ENCODE peak calls at places on chromosomes 2 and 18, in seven cellular contexts. One of them, this sample, is unnamed.

GRCh38 chr2:149661844-149662243 is 74.3 kb upstream of the MMADHC start:
- DNase-seq in A549: no peak
- DNase-seq in transverse colon: peak; percentile 25
- DNase-seq in sigmoid colon: no peak
- DNase-seq in body of pancreas: peak; percentile 59
- DNase-seq in H1: no peak
- DNase-seq in IMR-90: peak; percentile 82
- DNase-seq in this sample: no peak

GRCh38 chr2:52386433-52386832 is 1354.5 kb upstream of the NRXN1 start:
- DNase-seq in A549: no peak
- DNase-seq in transverse colon: no peak
- DNase-seq in sigmoid colon: no peak
- DNase-seq in body of pancreas: no peak
- DNase-seq in H1: no peak
- DNase-seq in IMR-90: no peak
- DNase-seq in this sample: no peak

GRCh38 chr18:11553098-11553940 is 56.1 kb upstream of the SLC35G4 start:
- DNase-seq in A549: peak; percentile 35
- DNase-seq in transverse colon: no peak
- DNase-seq in sigmoid colon: no peak
- DNase-seq in body of pancreas: peak; percentile 41
- DNase-seq in H1: peak; percentile 15
- DNase-seq in IMR-90: peak; percentile 59
- DNase-seq in this sample: peak; percentile 26

GRCh38 chr2:122660786-122661634 is 905.6 kb downstream of the TSN start:
- DNase-seq in A549: no peak
- DNase-seq in transverse colon: no peak
- DNase-seq in sigmoid colon: no peak
- DNase-seq in body of pancreas: no peak
- DNase-seq in H1: peak; percentile 72
- DNase-seq in IMR-90: no peak
- DNase-seq in this sample: no peak

GRCh38 chr2:100365434-100365833 is 43.1 kb upstream of the LONRF2 start:
- DNase-seq in A549: no peak
- DNase-seq in transverse colon: no peak
- DNase-seq in sigmoid colon: no peak
- DNase-seq in body of pancreas: peak; percentile 72
- DNase-seq in H1: no peak
- DNase-seq in IMR-90: peak; percentile 93
- DNase-seq in this sample: peak; percentile 29

GRCh38 chr2:163909411-163910080 is 173.7 kb upstream of the FIGN start:
- DNase-seq in A549: no peak
- DNase-seq in transverse colon: no peak
- DNase-seq in sigmoid colon: no peak
- DNase-seq in body of pancreas: no peak
- DNase-seq in H1: no peak
- DNase-seq in IMR-90: no peak
- DNase-seq in this sample: peak; percentile 76

GRCh38 chr2:214135966-214136365 is 274.9 kb upstream of the VWC2L start:
- DNase-seq in A549: no peak
- DNase-seq in transverse colon: no peak
- DNase-seq in sigmoid colon: no peak
- DNase-seq in body of pancreas: no peak
- DNase-seq in H1: no peak
- DNase-seq in IMR-90: peak; percentile 39
- DNase-seq in this sample: no peak

GRCh38 chr2:156706576-156706975 is 270.4 kb downstream of the GPD2 start:
- DNase-seq in A549: no peak
- DNase-seq in transverse colon: no peak
- DNase-seq in sigmoid colon: no peak
- DNase-seq in body of pancreas: no peak
- DNase-seq in H1: no peak
- DNase-seq in IMR-90: no peak
- DNase-seq in this sample: no peak

GRCh38 chr2:126359494-126359893 is 296.5 kb upstream of the GYPC start:
- DNase-seq in A549: no peak
- DNase-seq in transverse colon: no peak
- DNase-seq in sigmoid colon: no peak
- DNase-seq in body of pancreas: no peak
- DNase-seq in H1: no peak
- DNase-seq in IMR-90: peak; percentile 4
- DNase-seq in this sample: no peak

GRCh38 chr2:182649316-182649715 is 66.7 kb upstream of the DNAJC10 start:
- DNase-seq in A549: peak; percentile 15
- DNase-seq in transverse colon: peak; percentile 9
- DNase-seq in sigmoid colon: no peak
- DNase-seq in body of pancreas: no peak
- DNase-seq in H1: no peak
- DNase-seq in IMR-90: peak; percentile 46
- DNase-seq in this sample: no peak

GRCh38 chr2:27077231-27077630 is 1.2 kb upstream of the EMILIN1 start:
- DNase-seq in A549: no peak
- DNase-seq in transverse colon: no peak
- DNase-seq in sigmoid colon: no peak
- DNase-seq in body of pancreas: no peak
- DNase-seq in H1: no peak
- DNase-seq in IMR-90: no peak
- DNase-seq in this sample: no peak

GRCh38 chr2:43402452-43402937 is 176.1 kb upstream of the ZFP36L2 start:
- DNase-seq in A549: no peak
- DNase-seq in transverse colon: no peak
- DNase-seq in sigmoid colon: no peak
- DNase-seq in body of pancreas: no peak
- DNase-seq in H1: no peak
- DNase-seq in IMR-90: peak; percentile 41
- DNase-seq in this sample: no peak

GRCh38 chr2:95531254-95531771 is 46.8 kb upstream of the TRIM43B start:
- DNase-seq in A549: no peak
- DNase-seq in transverse colon: no peak
- DNase-seq in sigmoid colon: no peak
- DNase-seq in body of pancreas: no peak
- DNase-seq in H1: no peak
- DNase-seq in IMR-90: no peak
- DNase-seq in this sample: no peak

GRCh38 chr2:170587937-170588336 is 127.2 kb upstream of the SP5 start:
- DNase-seq in A549: no peak
- DNase-seq in transverse colon: no peak
- DNase-seq in sigmoid colon: no peak
- DNase-seq in body of pancreas: no peak
- DNase-seq in H1: no peak
- DNase-seq in IMR-90: no peak
- DNase-seq in this sample: no peak

GRCh38 chr2:201130524-201131186 is 14.7 kb downstream of the CFLAR start:
- DNase-seq in A549: no peak
- DNase-seq in transverse colon: no peak
- DNase-seq in sigmoid colon: no peak
- DNase-seq in body of pancreas: no peak
- DNase-seq in H1: no peak
- DNase-seq in IMR-90: peak; percentile 91
- DNase-seq in this sample: no peak

GRCh38 chr2:163828760-163829159 is 93.0 kb upstream of the FIGN start:
- DNase-seq in A549: no peak
- DNase-seq in transverse colon: no peak
- DNase-seq in sigmoid colon: no peak
- DNase-seq in body of pancreas: no peak
- DNase-seq in H1: no peak
- DNase-seq in IMR-90: no peak
- DNase-seq in this sample: no peak

GRCh38 chr18:8329186-8329771 is 280.0 kb upstream of the RAB12 start:
- DNase-seq in A549: no peak
- DNase-seq in transverse colon: no peak
- DNase-seq in sigmoid colon: no peak
- DNase-seq in body of pancreas: no peak
- DNase-seq in H1: no peak
- DNase-seq in IMR-90: peak; percentile 86
- DNase-seq in this sample: no peak

GRCh38 chr2:214542866-214543265 is 132.0 kb downstream of the VWC2L start:
- DNase-seq in A549: no peak
- DNase-seq in transverse colon: no peak
- DNase-seq in sigmoid colon: no peak
- DNase-seq in body of pancreas: no peak
- DNase-seq in H1: no peak
- DNase-seq in IMR-90: peak; percentile 68
- DNase-seq in this sample: no peak

GRCh38 chr2:11850082-11850481 is 103.7 kb downstream of the LPIN1 start:
- DNase-seq in A549: no peak
- DNase-seq in transverse colon: no peak
- DNase-seq in sigmoid colon: no peak
- DNase-seq in body of pancreas: no peak
- DNase-seq in H1: no peak
- DNase-seq in IMR-90: no peak
- DNase-seq in this sample: no peak

GRCh38 chr18:48326901-48327675 is 82.1 kb downstream of the ZBTB7C start:
- DNase-seq in A549: no peak
- DNase-seq in transverse colon: no peak
- DNase-seq in sigmoid colon: no peak
- DNase-seq in body of pancreas: no peak
- DNase-seq in H1: no peak
- DNase-seq in IMR-90: peak; percentile 29
- DNase-seq in this sample: no peak

GRCh38 chr18:25516747-25517498 is 165.0 kb upstream of the ZNF521 start:
- DNase-seq in A549: no peak
- DNase-seq in transverse colon: no peak
- DNase-seq in sigmoid colon: no peak
- DNase-seq in body of pancreas: no peak
- DNase-seq in H1: no peak
- DNase-seq in IMR-90: no peak
- DNase-seq in this sample: no peak

GRCh38 chr2:44778221-44778654 is 163.3 kb upstream of the SIX3 start:
- DNase-seq in A549: no peak
- DNase-seq in transverse colon: no peak
- DNase-seq in sigmoid colon: no peak
- DNase-seq in body of pancreas: no peak
- DNase-seq in H1: no peak
- DNase-seq in IMR-90: no peak
- DNase-seq in this sample: no peak

DNA sequence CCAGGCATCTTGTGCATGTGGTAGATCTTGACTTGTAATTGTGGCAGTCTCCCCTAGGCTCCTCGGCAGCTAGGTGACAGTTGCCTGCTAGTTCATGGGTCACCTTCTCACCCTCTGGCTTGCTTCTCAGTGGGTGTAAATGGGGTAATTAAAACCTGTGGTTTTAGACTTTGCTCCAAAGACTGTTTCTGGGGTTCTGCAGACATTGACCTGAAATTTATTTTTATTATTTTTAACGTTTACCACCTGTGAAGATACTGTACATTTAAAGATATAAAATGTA is 233.4 kb downstream of the NEDD4L start:
- DNase-seq in A549: no peak
- DNase-seq in transverse colon: no peak
- DNase-seq in sigmoid colon: no peak
- DNase-seq in body of pancreas: no peak
- DNase-seq in H1: no peak
- DNase-seq in IMR-90: no peak
- DNase-seq in this sample: no peak
- TF ChIP-seq POLR2A in A549: no peak
- TF ChIP-seq POLR2A in transverse colon: no peak
- TF ChIP-seq POLR2A in sigmoid colon: no peak
- TF ChIP-seq POLR2A in body of pancreas: no peak
- TF ChIP-seq POLR2A in H1: no peak
- TF ChIP-seq POLR2A in IMR-90: no peak
- TF ChIP-seq POLR2A in this sample: no peak

DNA sequence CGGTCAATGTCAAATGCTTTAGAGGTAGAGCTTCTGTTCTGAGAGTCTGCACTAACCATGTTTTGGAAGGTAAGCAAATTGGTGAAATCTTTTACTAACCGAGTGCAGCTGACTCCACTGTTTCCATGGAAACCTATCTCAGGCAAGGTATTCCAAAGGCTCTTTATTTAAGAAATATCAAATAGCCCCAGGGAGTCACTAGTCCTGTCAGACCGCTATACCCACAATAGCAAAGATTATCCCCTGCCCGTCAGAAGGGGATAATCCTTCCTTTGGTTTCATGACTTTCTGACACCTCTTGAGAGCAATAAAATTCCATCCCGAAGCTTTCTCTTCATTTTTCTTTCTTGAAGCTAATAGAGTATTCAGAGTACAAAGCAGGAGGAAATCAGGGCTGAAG is 34.7 kb upstream of the MAP2 start:
- DNase-seq in A549: no peak
- DNase-seq in transverse colon: no peak
- DNase-seq in sigmoid colon: no peak
- DNase-seq in body of pancreas: no peak
- DNase-seq in H1: no peak
- DNase-seq in IMR-90: no peak
- DNase-seq in this sample: no peak
- H3K4me3 ChIP-seq in A549: no peak overlapping the region
- H3K4me3 ChIP-seq in transverse colon: no peak overlapping the region
- H3K4me3 ChIP-seq in sigmoid colon: no peak overlapping the region
- H3K4me3 ChIP-seq in body of pancreas: no peak overlapping the region
- H3K4me3 ChIP-seq in H1: no peak overlapping the region
- H3K4me3 ChIP-seq in IMR-90: no peak overlapping the region
- H3K4me3 ChIP-seq in this sample: no peak overlapping the region

DNA sequence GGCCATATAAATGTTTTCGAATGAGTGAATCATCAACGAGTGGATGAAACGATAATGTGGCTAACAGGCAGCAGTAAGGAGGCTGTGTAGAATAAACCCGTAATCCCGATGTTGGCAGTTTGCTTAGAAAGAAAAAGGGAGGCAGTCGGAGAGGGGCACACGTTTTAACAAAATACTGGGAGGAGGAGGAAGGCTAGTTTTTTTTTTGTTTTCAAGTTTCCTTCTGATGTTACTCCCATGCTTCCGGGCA is 476 bp upstream of the MSH2 start:
- DNase-seq in A549: peak; percentile 18
- DNase-seq in transverse colon: no peak
- DNase-seq in sigmoid colon: no peak
- DNase-seq in body of pancreas: no peak
- DNase-seq in H1: no peak
- DNase-seq in IMR-90: peak; percentile 45
- DNase-seq in this sample: no peak
- TF ChIP-seq POLR2A in A549: no peak
- TF ChIP-seq POLR2A in transverse colon: no peak
- TF ChIP-seq POLR2A in sigmoid colon: no peak
- TF ChIP-seq POLR2A in body of pancreas: no peak
- TF ChIP-seq POLR2A in H1: no peak
- TF ChIP-seq POLR2A in IMR-90: no peak
- TF ChIP-seq POLR2A in this sample: no peak

GRCh38 chr18:76963951-76964350 is 141.6 kb downstream of the ZNF236 start:
- DNase-seq in A549: no peak
- DNase-seq in transverse colon: no peak
- DNase-seq in sigmoid colon: no peak
- DNase-seq in body of pancreas: no peak
- DNase-seq in H1: no peak
- DNase-seq in IMR-90: no peak
- DNase-seq in this sample: no peak

GRCh38 chr18:76971149-76971548 is 148.8 kb downstream of the ZNF236 start:
- DNase-seq in A549: no peak
- DNase-seq in transverse colon: no peak
- DNase-seq in sigmoid colon: no peak
- DNase-seq in body of pancreas: no peak
- DNase-seq in H1: no peak
- DNase-seq in IMR-90: no peak
- DNase-seq in this sample: no peak

GRCh38 chr18:76972241-76972640 is 149.9 kb downstream of the ZNF236 start:
- DNase-seq in A549: no peak
- DNase-seq in transverse colon: no peak
- DNase-seq in sigmoid colon: no peak
- DNase-seq in body of pancreas: no peak
- DNase-seq in H1: no peak
- DNase-seq in IMR-90: no peak
- DNase-seq in this sample: no peak

GRCh38 chr18:76970749-76971148 is 148.4 kb downstream of the ZNF236 start:
- DNase-seq in A549: no peak
- DNase-seq in transverse colon: no peak
- DNase-seq in sigmoid colon: no peak
- DNase-seq in body of pancreas: no peak
- DNase-seq in H1: no peak
- DNase-seq in IMR-90: no peak
- DNase-seq in this sample: no peak

GRCh38 chr18:76968073-76968472 is 145.7 kb downstream of the ZNF236 start:
- DNase-seq in A549: no peak
- DNase-seq in transverse colon: no peak
- DNase-seq in sigmoid colon: no peak
- DNase-seq in body of pancreas: no peak
- DNase-seq in H1: peak; percentile 66
- DNase-seq in IMR-90: no peak
- DNase-seq in this sample: no peak
- H3K4me3 ChIP-seq in A549: no peak overlapping the region
- H3K4me3 ChIP-seq in transverse colon: no peak overlapping the region
- H3K4me3 ChIP-seq in sigmoid colon: no peak overlapping the region
- H3K4me3 ChIP-seq in body of pancreas: no peak overlapping the region
- H3K4me3 ChIP-seq in H1: no peak overlapping the region
- H3K4me3 ChIP-seq in IMR-90: no peak overlapping the region
- H3K4me3 ChIP-seq in this sample: no peak overlapping the region

This sample was measured in lower leg skin.